ENCODE peak calls at places on chromosome 18, in six cellular contexts. T is A549, H is K562, F is GM12878, X is HepG2, M is endothelial cell of umbilical vein. V is an unnamed sample.

GRCh38 chr18:36333418-36333817 is 35.9 kb downstream of the FHOD3 start:
- DNase-seq in T (no peak), M (no peak), F (no peak), X (no peak), H (no peak), V (no peak)

GRCh38 chr18:55264108-55264507 is 304.8 kb upstream of the CCDC68 start:
- DNase-seq in X (no peak), T (no peak), H (no peak), M (peak), F (no peak), V (no peak)

GRCh38 chr18:51162617-51163016 is 34.9 kb downstream of the MEX3C start:
- DNase-seq in H (no peak), T (no peak), F (no peak), X (no peak), M (no peak), V (peak)

GRCh38 chr18:76544511-76545350 is 49.7 kb upstream of the ZNF516 start:
- DNase-seq in H (no peak), F (no peak), X (no peak), M (no peak), T (no peak), V (peak)

GRCh38 chr18:3138274-3138975 is 81.3 kb downstream of the MYOM1 start:
- DNase-seq in T (no peak), M (no peak), H (peak), F (no peak), X (no peak), V (no peak)

GRCh38 chr18:42486296-42486695 is 531.3 kb downstream of the PIK3C3 start:
- DNase-seq in X (no peak), F (no peak), T (no peak), H (no peak), M (no peak), V (no peak)

GRCh38 chr18:78792736-78793135 is 186.9 kb upstream of the SALL3 start:
- DNase-seq in F (no peak), H (no peak), M (no peak), T (no peak), X (no peak), V (no peak)

GRCh38 chr18:35642802-35643201 is 61.3 kb downstream of the GALNT1 start:
- DNase-seq in F (no peak), H (peak), M (no peak), T (no peak), X (no peak), V (no peak)

GRCh38 chr18:54558609-54559585 is 32.1 kb upstream of the DYNAP start:
- DNase-seq in T (peak), F (peak), X (peak), H (peak), M (peak), V (peak)

GRCh38 chr18:8958660-8959059 is 143.8 kb upstream of the NDUFV2 start:
- DNase-seq in M (no peak), H (no peak), F (no peak), X (no peak), T (no peak), V (no peak)

GRCh38 chr18:55405655-55406373 is 182.2 kb downstream of the TCF4 start:
- DNase-seq in F (no peak), X (no peak), T (peak), H (peak), M (peak), V (no peak)

GRCh38 chr18:60506682-60507081 is 134.1 kb upstream of the MC4R start:
- DNase-seq in H (no peak), M (no peak), F (no peak), X (no peak), T (no peak), V (no peak)

GRCh38 chr18:60506190-60506589 is 133.6 kb upstream of the MC4R start:
- DNase-seq in H (no peak), M (no peak), X (no peak), T (no peak), F (no peak), V (no peak)

GRCh38 chr18:60503166-60503565 is 130.6 kb upstream of the MC4R start:
- DNase-seq in X (no peak), T (no peak), M (no peak), F (no peak), H (no peak), V (no peak)

GRCh38 chr18:60508108-60508507 is 135.5 kb upstream of the MC4R start:
- DNase-seq in X (no peak), H (no peak), M (no peak), F (no peak), T (no peak), V (no peak)
- TF ChIP-seq MAX in X (no peak), H (no peak), M (no peak), F (no peak), T (no peak), V (no peak)

DNA sequence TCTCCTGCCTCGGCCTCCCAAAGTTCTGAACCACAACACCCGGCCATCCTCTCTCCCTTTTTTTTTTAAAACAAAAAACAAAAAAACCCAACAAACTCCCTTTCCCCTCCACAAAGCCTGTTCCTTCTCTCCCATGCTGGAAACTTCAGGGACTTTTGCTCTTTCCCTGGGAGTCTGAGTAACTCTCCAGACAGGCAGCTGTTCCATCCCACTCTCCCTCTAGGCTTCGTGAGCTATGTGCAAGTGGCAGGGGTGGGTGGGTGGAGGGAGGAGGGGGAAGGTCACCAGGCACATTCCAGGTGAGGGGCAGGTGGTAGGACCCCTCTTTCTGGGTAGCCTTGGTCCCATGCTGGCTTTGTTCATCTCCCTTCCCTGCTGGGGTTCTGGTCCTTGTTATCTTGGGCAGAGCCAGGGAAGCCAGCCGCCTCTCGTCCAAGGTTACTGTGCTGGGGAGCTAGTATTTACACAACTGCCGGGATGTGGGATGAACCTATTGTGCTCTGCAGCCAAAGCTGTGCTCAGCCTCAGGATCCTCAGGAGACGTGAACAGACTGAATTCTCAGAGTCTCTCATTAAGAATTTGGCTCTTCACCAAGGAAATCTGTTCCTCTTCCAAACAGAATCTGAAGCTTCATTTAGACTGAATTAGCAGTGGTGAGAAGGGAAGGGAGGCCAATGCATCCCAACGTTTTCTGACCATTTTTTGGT is 106.9 kb downstream of the LIPG start:
- DNase-seq in F (no peak), T (no peak), M (no peak), X (peak), H (no peak), V (no peak)
- TF ChIP-seq MYC in F (no peak), T (no peak), M (no peak), X (no peak), H (no peak), V (no peak)

GRCh38 chr18:10927290-10927979 is 221.9 kb downstream of the PIEZO2 start:
- DNase-seq in X (no peak), M (peak), F (no peak), H (no peak), T (no peak), V (no peak)
- TF ChIP-seq MAX in X (no peak), M (no peak), F (no peak), H (no peak), T (no peak), V (no peak)

DNA sequence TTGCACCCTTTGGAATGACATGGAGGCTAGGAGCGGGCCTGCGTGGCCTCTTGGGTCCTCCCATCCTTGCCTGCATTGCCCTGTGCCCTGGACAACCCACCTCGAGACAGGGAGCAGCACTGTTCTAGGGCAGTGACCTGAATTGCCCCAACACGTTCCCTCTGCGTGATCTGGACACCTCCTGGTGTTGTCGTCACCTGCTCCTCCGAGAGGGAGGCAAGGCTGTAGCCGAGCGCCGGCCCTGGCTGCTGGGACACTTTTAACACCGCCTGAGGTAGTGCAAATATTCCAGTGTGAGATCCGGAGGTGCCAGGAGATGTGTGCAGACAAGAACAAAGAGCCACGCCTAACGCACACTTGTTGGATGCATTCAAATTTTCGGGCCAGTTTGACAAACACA is 131.5 kb downstream of the SMAD7 start:
- DNase-seq in T (no peak), M (no peak), H (no peak), X (no peak), F (no peak), V (no peak)
- TF ChIP-seq MYC in T (no peak), M (no peak), H (no peak), X (no peak), F (no peak), V (no peak)

V was measured in NB4.